ENCODE peak calls at places on chromosomes 11 and 22, in four cellular contexts. L is IMR-90; M is CD4-positive, CD25-positive, alpha-beta regulatory T cell; R is astrocyte. J is an unnamed sample. For H3K4me1, the result is how much of the 10 kb centered on the place peaks cover.

GRCh38 chr22:46963672-46964545 is 201.5 kb downstream of the TBC1D22A start:
- DNase-seq in R (no peak), L (no peak), M (no peak), J (no peak)

GRCh38 chr22:19753090-19753842 is 7.3 kb upstream of the TBX1 start:
- DNase-seq in R (no peak), M (no peak), L (no peak), J (no peak)

GRCh38 chr22:46008836-46009596 is 32.1 kb upstream of the WNT7B start:
- DNase-seq in L (no peak), R (no peak), M (no peak), J (no peak)

GRCh38 chr11:68025047-68025446 is 5.4 kb upstream of the NDUFS8 start:
- DNase-seq in R (no peak), L (no peak), M (no peak), J (no peak)

GRCh38 chr22:33853200-33854097 is 66.8 kb downstream of the LARGE1 start:
- DNase-seq in M (peak), L (peak), R (peak), J (peak)

GRCh38 chr11:130827697-130828377 is 88.4 kb downstream of the SNX19 start:
- DNase-seq in R (peak), L (peak), M (no peak), J (peak)

GRCh38 chr11:1654388-1655167 is 25.0 kb downstream of the KRTAP5-5 start:
- DNase-seq in M (no peak), L (no peak), R (no peak), J (no peak)

GRCh38 chr11:61645179-61645868 is 34.9 kb upstream of the DAGLA start:
- DNase-seq in R (no peak), M (no peak), L (peak), J (no peak)

GRCh38 chr22:36191106-36191836 is 10.3 kb downstream of the APOL4 start:
- DNase-seq in R (peak), M (no peak), L (peak), J (no peak)

GRCh38 chr22:50179937-50180726 is 5.6 kb upstream of the TRABD start:
- DNase-seq in R (no peak), M (no peak), L (no peak), J (no peak)

GRCh38 chr11:107427569-107428180 is 29.9 kb downstream of the CWF19L2 start:
- DNase-seq in M (no peak), R (peak), L (no peak), J (no peak)

GRCh38 chr22:21450858-21451331 is 16.3 kb upstream of the TMEM191C start:
- DNase-seq in L (no peak), R (no peak), M (no peak), J (no peak)

GRCh38 chr11:69005183-69005630 is 7.8 kb downstream of the MRGPRF start:
- DNase-seq in M (no peak), L (no peak), R (no peak), J (no peak)

GRCh38 chr11:86515297-86516094 is 140.8 kb downstream of the CCDC81 start:
- DNase-seq in M (no peak), L (peak), R (peak), J (peak)

GRCh38 chr11:130208241-130209127 is 48.9 kb downstream of the ST14 start:
- DNase-seq in L (no peak), M (no peak), R (no peak), J (no peak)

GRCh38 chr11:64436025-64436424 is 77.1 kb downstream of the RPS6KA4 start:
- DNase-seq in M (no peak), L (no peak), R (no peak), J (peak)

GRCh38 chr11:20874358-20874757 is 205.0 kb downstream of the NELL1 start:
- DNase-seq in M (no peak), R (no peak), L (no peak), J (no peak)

GRCh38 chr22:37503850-37504249 is 15.4 kb downstream of the CARD10 start:
- DNase-seq in L (no peak), M (no peak), R (no peak), J (no peak)

GRCh38 chr11:897226-898159 is 13.1 kb downstream of the CHID1 start:
- DNase-seq in M (no peak), R (no peak), L (no peak), J (no peak)

GRCh38 chr11:92752122-92752521 is 217.3 kb upstream of the MTNR1B start:
- DNase-seq in R (no peak), M (no peak), L (no peak), J (no peak)

GRCh38 chr11:113161671-113162589 is 152.5 kb upstream of the TTC12 start:
- DNase-seq in M (no peak), L (no peak), R (no peak), J (no peak)

GRCh38 chr11:2140411-2141400 is 1.5 kb upstream of the IGF2 start:
- DNase-seq in L (no peak), M (no peak), R (no peak), J (no peak)

GRCh38 chr11:126124284-126124683 is 61.6 kb upstream of the CDON start:
- DNase-seq in M (no peak), R (no peak), L (peak), J (no peak)

GRCh38 chr11:236774-237767 is at the start of gene PSMD13:
- DNase-seq in R (peak), M (peak), L (peak), J (peak)

GRCh38 chr22:44455151-44455962 is 42.7 kb downstream of the RTL6 start:
- DNase-seq in R (no peak), M (peak), L (no peak), J (no peak)

GRCh38 chr22:27558658-27559371 is 242.7 kb downstream of the MN1 start:
- DNase-seq in M (no peak), R (no peak), L (no peak), J (no peak)

GRCh38 chr11:110373061-110373702 is 56.6 kb upstream of the FDX1 start:
- DNase-seq in L (peak), R (peak), M (no peak), J (no peak)

GRCh38 chr11:124867700-124868099 is 2.5 kb downstream of the ROBO3 start:
- DNase-seq in M (no peak), R (no peak), L (peak), J (no peak)

GRCh38 chr11:28673687-28674431 is 565.7 kb downstream of the METTL15 start:
- DNase-seq in M (no peak), L (peak), R (peak), J (peak)

GRCh38 chr11:443542-444199 is 1.9 kb upstream of the ANO9 start:
- DNase-seq in M (no peak), R (no peak), L (peak), J (no peak)

GRCh38 chr11:12449961-12450715 is 72.8 kb downstream of the PARVA start:
- DNase-seq in R (peak), L (peak), M (no peak), J (peak)

GRCh38 chr11:134385171-134385570 is 26.9 kb downstream of the B3GAT1 start:
- DNase-seq in R (no peak), L (no peak), M (no peak), J (no peak)

GRCh38 chr11:106344392-106344791 is 266.9 kb downstream of the AASDHPPT start:
- DNase-seq in M (no peak), R (peak), L (peak), J (peak)

GRCh38 chr22:40531951-40532900 is 104.3 kb downstream of the MRTFA start:
- DNase-seq in L (no peak), M (no peak), R (no peak), J (no peak)

GRCh38 chr11:118415051-118415738 is 13.8 kb downstream of the ATP5MG start:
- DNase-seq in L (no peak), R (no peak), M (no peak), J (no peak)

GRCh38 chr11:121711900-121712424 is 259.2 kb upstream of the SORL1-AS1 start:
- DNase-seq in L (peak), M (no peak), R (peak), J (no peak)

GRCh38 chr11:124276081-124276480 is 19.9 kb downstream of the OR8G5 start:
- DNase-seq in M (no peak), R (peak), L (peak), J (no peak)

GRCh38 chr11:23556163-23556750 is 696.0 kb upstream of the CCDC179 start:
- DNase-seq in L (no peak), R (no peak), M (no peak), J (peak)

GRCh38 chr11:123268118-123268517 is 73.1 kb upstream of the CLMP start:
- DNase-seq in R (no peak), L (no peak), M (no peak), J (no peak)
- H3K4me1 ChIP-seq in R (under half), L (under half), M (under half), J (under half)

GRCh38 chr11:17381156-17381555 is 7.3 kb downstream of the KCNJ11 start:
- DNase-seq in M (no peak), R (peak), L (peak), J (no peak)
- H3K4me1 ChIP-seq in M (under half), R (under half), L (under half), J (under half)

GRCh38 chr11:46114378-46114777 is 6.9 kb downstream of the PHF21A start:
- DNase-seq in L (no peak), M (no peak), R (no peak), J (no peak)
- H3K4me1 ChIP-seq in L (under half), M (half or more), R (under half), J (under half)

GRCh38 chr11:66562275-66562674 is 6.1 kb downstream of the CTSF start:
- DNase-seq in R (no peak), L (no peak), M (no peak), J (no peak)

GRCh38 chr11:66564538-66564937 is 3.9 kb downstream of the CTSF start:
- DNase-seq in R (no peak), L (no peak), M (no peak), J (no peak)

GRCh38 chr11:66561975-66562248 is 6.5 kb downstream of the CTSF start:
- DNase-seq in R (no peak), L (no peak), M (no peak), J (no peak)

GRCh38 chr11:66563832-66564231 is 4.6 kb downstream of the CTSF start:
- DNase-seq in M (no peak), R (no peak), L (no peak), J (no peak)

GRCh38 chr11:66562907-66563583 is 5.4 kb downstream of the CTSF start:
- DNase-seq in R (no peak), M (no peak), L (no peak), J (no peak)
- H3K4me1 ChIP-seq in R (under half), M (under half), L (under half), J (under half)

GRCh38 chr22:22897036-22897435 is 9.4 kb downstream of the IGLL5 start:
- DNase-seq in M (no peak), L (no peak), R (no peak), J (no peak)
- H3K4me1 ChIP-seq in M (under half), L (under half), R (under half), J (under half)

GRCh38 chr22:22856885-22857606 is 30.6 kb upstream of the IGLL5 start:
- DNase-seq in M (no peak), L (no peak), R (no peak), J (no peak)
- H3K4me1 ChIP-seq in M (under half), L (under half), R (under half), J (under half)

J was measured in foreskin keratinocyte.